ENCODE peak calls at places on chromosomes 3 and 15, in seven cellular contexts. B is ovary, I is HCT116, K is transverse colon, V is breast epithelium, P is A549, N is IMR-90. C is an unnamed sample.

GRCh38 chr15:45183511-45183910 is 4.3 kb downstream of the SHF start:
- DNase-seq in B (no peak), I (no peak), K (no peak), V (no peak), P (no peak), N (no peak), C (no peak)

GRCh38 chr15:81361891-81362290 is 12.1 kb downstream of the TMC3 start:
- DNase-seq in B (no peak), I (no peak), K (no peak), V (no peak), P (no peak), N (no peak), C (no peak)

GRCh38 chr15:27271258-27271657 is 300.3 kb downstream of the GABRG3 start:
- DNase-seq in B (no peak), I (no peak), K (no peak), V (no peak), P (no peak), N (no peak), C (no peak)

GRCh38 chr3:37229740-37230139 is 55.4 kb upstream of the LRRFIP2 start:
- DNase-seq in B (no peak), I (no peak), K (peak; percentile 67), V (no peak), P (peak; percentile 47), N (no peak), C (peak; percentile 19)

GRCh38 chr15:87045741-87046140 is 966.1 kb downstream of the AGBL1 start:
- DNase-seq in B (no peak), I (no peak), K (no peak), V (no peak), P (no peak), N (no peak), C (no peak)

GRCh38 chr3:71785594-71786472 is 885 bp upstream of the PROK2 start:
- DNase-seq in B (no peak), I (no peak), K (no peak), V (no peak), P (no peak), N (no peak), C (no peak)

GRCh38 chr15:26318689-26319088 is 454.2 kb downstream of the GABRB3 start:
- DNase-seq in B (no peak), I (no peak), K (no peak), V (no peak), P (no peak), N (no peak), C (no peak)

GRCh38 chr3:169787120-169787519 is 13.9 kb downstream of the MYNN start:
- DNase-seq in B (no peak), I (no peak), K (no peak), V (no peak), P (no peak), N (no peak), C (no peak)

GRCh38 chr3:25903371-25903770 is 113.5 kb downstream of the OXSM start:
- DNase-seq in B (no peak), I (no peak), K (no peak), V (no peak), P (no peak), N (no peak), C (no peak)

GRCh38 chr3:159548675-159549335 is 439.8 kb upstream of the IL12A start:
- DNase-seq in B (no peak), I (no peak), K (no peak), V (no peak), P (no peak), N (peak; percentile 77), C (no peak)

GRCh38 chr3:137222736-137223135 is 265.0 kb downstream of the IL20RB start:
- DNase-seq in B (no peak), I (no peak), K (no peak), V (no peak), P (no peak), N (no peak), C (no peak)

GRCh38 chr3:71983694-71984093 is 198.7 kb upstream of the PROK2 start:
- DNase-seq in B (no peak), I (no peak), K (no peak), V (no peak), P (no peak), N (no peak), C (no peak)

GRCh38 chr15:70196314-70197291 is 98.9 kb upstream of the TLE3 start:
- DNase-seq in B (peak; percentile 44), I (no peak), K (peak; percentile 60), V (peak; percentile 98), P (no peak), N (peak; percentile 88), C (peak; percentile 98)

GRCh38 chr3:152051501-152052404 is 178.3 kb downstream of the SUCNR1 start:
- DNase-seq in B (no peak), I (no peak), K (no peak), V (no peak), P (peak; percentile 12), N (peak; percentile 69), C (no peak)

GRCh38 chr3:126117786-126118185 is 33.9 kb upstream of the SLC41A3 start:
- DNase-seq in B (no peak), I (no peak), K (peak; percentile 2), V (no peak), P (no peak), N (no peak), C (no peak)

GRCh38 chr15:23690450-23690852 is 3.3 kb upstream of the NDN start:
- DNase-seq in B (peak; percentile 89), I (no peak), K (peak; percentile 23), V (peak; percentile 21), P (no peak), N (peak; percentile 61), C (peak; percentile 73)

GRCh38 chr3:196150481-196150880 is 60.7 kb downstream of the ZDHHC19 start:
- DNase-seq in B (no peak), I (no peak), K (no peak), V (no peak), P (no peak), N (no peak), C (peak; percentile 55)

GRCh38 chr3:174089592-174089991 is 692.0 kb downstream of the NLGN1 start:
- DNase-seq in B (no peak), I (no peak), K (no peak), V (no peak), P (no peak), N (no peak), C (no peak)

GRCh38 chr15:62665449-62665848 is 377.1 kb upstream of the TPM1 start:
- DNase-seq in B (no peak), I (no peak), K (no peak), V (no peak), P (no peak), N (peak; percentile 32), C (no peak)

GRCh38 chr15:88613074-88613944 is 7.8 kb upstream of the AEN start:
- DNase-seq in B (no peak), I (no peak), K (no peak), V (no peak), P (no peak), N (peak; percentile 33), C (no peak)

GRCh38 chr15:69807752-69808151 is 290.0 kb downstream of the TLE3 start:
- DNase-seq in B (no peak), I (peak; percentile 8), K (no peak), V (peak; percentile 25), P (peak; percentile 22), N (peak; percentile 54), C (no peak)

GRCh38 chr3:64954995-64955636 is 267.3 kb upstream of the ADAMTS9 start:
- DNase-seq in B (no peak), I (no peak), K (peak; percentile 41), V (no peak), P (no peak), N (no peak), C (no peak)

GRCh38 chr15:88849376-88850122 is 45.8 kb downstream of the HAPLN3 start:
- DNase-seq in B (no peak), I (no peak), K (no peak), V (no peak), P (no peak), N (no peak), C (no peak)

GRCh38 chr15:36458406-36458805 is 121.0 kb upstream of the CDIN1 start:
- DNase-seq in B (no peak), I (no peak), K (no peak), V (no peak), P (no peak), N (peak; percentile 57), C (no peak)

GRCh38 chr3:69406156-69406555 is 20.3 kb upstream of the FRMD4B start:
- DNase-seq in B (peak; percentile 25), I (no peak), K (no peak), V (peak; percentile 54), P (no peak), N (no peak), C (peak; percentile 48)

GRCh38 chr15:89416339-89417183 is 79.8 kb downstream of the RHCG start:
- DNase-seq in B (no peak), I (peak; percentile 71), K (peak; percentile 68), V (no peak), P (peak; percentile 90), N (peak; percentile 50), C (peak; percentile 34)

GRCh38 chr15:65986416-65986815 is 117.1 kb downstream of the RAB11A start:
- DNase-seq in B (no peak), I (no peak), K (no peak), V (no peak), P (no peak), N (no peak), C (no peak)

GRCh38 chr3:484302-484701 is 287.7 kb downstream of the CHL1 start:
- DNase-seq in B (no peak), I (no peak), K (no peak), V (no peak), P (no peak), N (no peak), C (no peak)
- H3K9me3 ChIP-seq in B (no peaks in the 10 kb centered on the region), I (peaks cover 10% of the 10 kb centered on the region), K (no peaks in the 10 kb centered on the region), V (no peaks in the 10 kb centered on the region), P (no peaks in the 10 kb centered on the region), N (peaks cover 2% of the 10 kb centered on the region), C (no peaks in the 10 kb centered on the region)

GRCh38 chr3:108091498-108092259 is 848 bp upstream of the CD47 start:
- DNase-seq in B (no peak), I (no peak), K (peak; percentile 19), V (no peak), P (no peak), N (no peak), C (peak; percentile 14)
- TF ChIP-seq CTCF in B (no peak), I (no peak), K (no peak), V (no peak), P (no peak), N (no peak), C (no peak)

GRCh38 chr15:40932146-40932545 is 3.0 kb downstream of the DLL4 start:
- DNase-seq in B (no peak), I (no peak), K (peak; percentile 32), V (no peak), P (no peak), N (no peak), C (no peak)
- TF ChIP-seq POLR2A in B (no peak), I (no peak), K (peak; percentile 17), V (no peak), P (no peak), N (no peak), C (no peak)

DNA sequence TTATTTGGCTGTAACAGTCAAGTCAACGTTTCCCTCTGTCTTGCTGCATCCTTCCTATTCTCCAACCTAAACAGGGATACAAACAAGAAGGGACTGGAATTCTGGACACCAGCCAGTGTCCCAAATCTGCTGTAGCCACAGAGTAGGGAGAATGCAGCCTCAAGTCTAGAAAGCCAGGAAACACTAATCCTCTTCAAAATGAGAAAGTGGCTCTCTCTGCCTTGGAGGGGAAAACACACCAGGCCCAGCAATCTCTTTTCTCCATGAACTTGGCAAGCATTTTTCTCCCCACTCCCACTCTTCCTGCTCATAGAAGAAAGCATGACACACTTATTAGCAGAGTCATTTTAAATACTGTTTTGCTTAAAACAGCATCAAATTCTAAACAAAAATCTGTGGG is 781.7 kb downstream of the SQOR start:
- DNase-seq in B (no peak), I (no peak), K (no peak), V (no peak), P (no peak), N (no peak), C (no peak)
- H3K9me3 ChIP-seq in B (no peaks in the 10 kb centered on the region), I (peaks cover 46% of the 10 kb centered on the region), K (no peaks in the 10 kb centered on the region), V (no peaks in the 10 kb centered on the region), P (no peaks in the 10 kb centered on the region), N (peaks cover 3% of the 10 kb centered on the region), C (no peaks in the 10 kb centered on the region)